ENCODE peak calls at places on chromosomes 16 and 17, in five cellular contexts. One of them, this sample, is unnamed.

GRCh38 chr16:2250652-2251280 is 621 bp downstream of the ECI1 start:
- DNase-seq in left ventricle myocardium superior: no peak
- DNase-seq in RPMI8226: no peak
- DNase-seq in cardiac septum: no peak
- DNase-seq in dorsolateral prefrontal cortex: no peak
- DNase-seq in this sample: peak

GRCh38 chr17:51362818-51363598 is 102.7 kb downstream of the UTP18 start:
- DNase-seq in dorsolateral prefrontal cortex: peak
- DNase-seq in RPMI8226: no peak
- DNase-seq in cardiac septum: no peak
- DNase-seq in left ventricle myocardium superior: no peak
- DNase-seq in this sample: no peak

GRCh38 chr16:29857133-29857760 is 5.8 kb downstream of the CDIPT start:
- DNase-seq in RPMI8226: no peak
- DNase-seq in left ventricle myocardium superior: no peak
- DNase-seq in cardiac septum: no peak
- DNase-seq in dorsolateral prefrontal cortex: no peak
- DNase-seq in this sample: no peak

GRCh38 chr17:11240041-11240801 is 792 bp upstream of the SHISA6 start:
- DNase-seq in RPMI8226: no peak
- DNase-seq in left ventricle myocardium superior: peak
- DNase-seq in dorsolateral prefrontal cortex: peak
- DNase-seq in cardiac septum: no peak
- DNase-seq in this sample: no peak

GRCh38 chr17:80857721-80858171 is 133.9 kb upstream of the CHMP6 start:
- DNase-seq in dorsolateral prefrontal cortex: no peak
- DNase-seq in RPMI8226: no peak
- DNase-seq in left ventricle myocardium superior: peak
- DNase-seq in cardiac septum: no peak
- DNase-seq in this sample: no peak

GRCh38 chr16:57544129-57544653 is 1.7 kb downstream of the ADGRG5 start:
- DNase-seq in left ventricle myocardium superior: no peak
- DNase-seq in cardiac septum: peak
- DNase-seq in RPMI8226: peak
- DNase-seq in dorsolateral prefrontal cortex: no peak
- DNase-seq in this sample: no peak

GRCh38 chr16:69831212-69832123 is 69.3 kb downstream of the WWP2 start:
- DNase-seq in RPMI8226: no peak
- DNase-seq in left ventricle myocardium superior: no peak
- DNase-seq in dorsolateral prefrontal cortex: no peak
- DNase-seq in cardiac septum: no peak
- DNase-seq in this sample: no peak

GRCh38 chr17:67390646-67391480 is 13.8 kb downstream of the PITPNC1 start:
- DNase-seq in cardiac septum: no peak
- DNase-seq in left ventricle myocardium superior: no peak
- DNase-seq in dorsolateral prefrontal cortex: no peak
- DNase-seq in RPMI8226: peak
- DNase-seq in this sample: peak

GRCh38 chr17:21239680-21240374 is 13.4 kb downstream of the NATD1 start:
- DNase-seq in left ventricle myocardium superior: no peak
- DNase-seq in dorsolateral prefrontal cortex: no peak
- DNase-seq in RPMI8226: peak
- DNase-seq in cardiac septum: no peak
- DNase-seq in this sample: no peak

GRCh38 chr16:2206780-2207433 is 1.7 kb downstream of the MLST8 start:
- DNase-seq in dorsolateral prefrontal cortex: no peak
- DNase-seq in RPMI8226: no peak
- DNase-seq in cardiac septum: no peak
- DNase-seq in left ventricle myocardium superior: no peak
- DNase-seq in this sample: no peak

This sample was measured in activated T-helper 1 cell treated with anti-CD3 and anti-CD28 coated beads, Interleukin-12 subunit alpha, Interleukin-12 subunit beta, Interleukin-2, Interleukin-4 antibody, amounts not matched to agents 30 ng/mL and 10 ng/mL and 1 ng/mL, durations not matched to agents 14 hours and 24 hours and 36 hours.